ENCODE peak calls at places on chromosomes 5 and 9, in five cellular contexts. C is astrocyte; N is DND-41; S is CD4-positive, alpha-beta memory T cell; D is stomach. T is an unnamed sample. For H3K4me1, the result is how much of the 10 kb centered on the place peaks cover.

GRCh38 chr5:146020100-146020499 is 83.7 kb downstream of the SH3RF2 start:
- DNase-seq in C (no peak), N (no peak), S (no peak), D (no peak), T (no peak)

GRCh38 chr5:91272858-91273257 is 110.3 kb downstream of the ARRDC3 start:
- DNase-seq in C (peak), N (no peak), S (no peak), D (no peak), T (no peak)

GRCh38 chr9:130285271-130285670 is 19.7 kb downstream of the HMCN2 start:
- DNase-seq in C (no peak), N (no peak), S (no peak), D (no peak), T (no peak)

GRCh38 chr9:18785604-18786003 is 247.4 kb downstream of the SAXO1 start:
- DNase-seq in C (no peak), N (no peak), S (no peak), D (no peak), T (no peak)

GRCh38 chr5:65191554-65192126 is 290.1 kb downstream of the ADAMTS6 start:
- DNase-seq in C (peak), N (no peak), S (no peak), D (no peak), T (no peak)

GRCh38 chr9:13569706-13570423 is 290.4 kb upstream of the MPDZ start:
- DNase-seq in C (peak), N (no peak), S (no peak), D (no peak), T (no peak)

GRCh38 chr5:139137703-139138102 is 60.5 kb downstream of the SIL1 start:
- DNase-seq in C (peak), N (no peak), S (no peak), D (peak), T (no peak)

GRCh38 chr5:79640571-79641055 is 28.4 kb downstream of the TENT2 start:
- DNase-seq in C (peak), N (no peak), S (no peak), D (no peak), T (no peak)

GRCh38 chr9:97470076-97470475 is 31.4 kb upstream of the TMOD1 start:
- DNase-seq in C (no peak), N (no peak), S (no peak), D (no peak), T (no peak)

GRCh38 chr5:92678576-92679105 is 902.4 kb downstream of the NR2F1-AS1 start:
- DNase-seq in C (no peak), N (no peak), S (no peak), D (no peak), T (no peak)

GRCh38 chr5:141560141-141560540 is 58.7 kb downstream of the DIAPH1 start:
- DNase-seq in C (peak), N (no peak), S (no peak), D (no peak), T (no peak)

GRCh38 chr9:33750307-33750838 is 45.0 kb upstream of the PRSS3 start:
- DNase-seq in C (no peak), N (no peak), S (no peak), D (peak), T (no peak)

GRCh38 chr9:2496160-2496559 is 125.4 kb upstream of the VLDLR start:
- DNase-seq in C (no peak), N (no peak), S (no peak), D (no peak), T (no peak)

GRCh38 chr5:3325206-3325605 is 270.4 kb upstream of the IRX1 start:
- DNase-seq in C (peak), N (no peak), S (no peak), D (no peak), T (peak)

GRCh38 chr5:124745367-124746251 is 830 bp downstream of the ZNF608 start:
- DNase-seq in C (peak), N (no peak), S (no peak), D (no peak), T (no peak)

GRCh38 chr9:650362-650761 is 191.1 kb upstream of the DMRT1 start:
- DNase-seq in C (no peak), N (peak), S (no peak), D (no peak), T (no peak)

GRCh38 chr5:102911973-102912372 is 156.9 kb downstream of the PAM start:
- DNase-seq in C (peak), N (no peak), S (no peak), D (no peak), T (no peak)

GRCh38 chr5:18546570-18546969 is 912.3 kb downstream of the TAF11L14 start:
- DNase-seq in C (no peak), N (no peak), S (no peak), D (no peak), T (no peak)

GRCh38 chr9:122095010-122095767 is 2.1 kb upstream of the TTLL11 start:
- DNase-seq in C (no peak), N (peak), S (peak), D (peak), T (peak)

GRCh38 chr9:124511891-124512805 is 4.9 kb upstream of the NR5A1 start:
- DNase-seq in C (no peak), N (no peak), S (no peak), D (no peak), T (no peak)

GRCh38 chr9:6896562-6896961 is 138.8 kb downstream of the KDM4C start:
- DNase-seq in C (no peak), N (no peak), S (no peak), D (no peak), T (no peak)

GRCh38 chr5:9104576-9105339 is 441.1 kb downstream of the SEMA5A start:
- DNase-seq in C (peak), N (no peak), S (no peak), D (no peak), T (no peak)

GRCh38 chr5:180070726-180071417 is 687 bp downstream of the RNF130 start:
- DNase-seq in C (peak), N (no peak), S (peak), D (peak), T (no peak)

GRCh38 chr5:150503977-150504620 is 3.8 kb upstream of the NDST1 start:
- DNase-seq in C (no peak), N (no peak), S (no peak), D (peak), T (no peak)

GRCh38 chr5:166068547-166069335 is 2222.7 kb upstream of the WWC1 start:
- DNase-seq in C (no peak), N (no peak), S (no peak), D (no peak), T (no peak)

GRCh38 chr9:79768199-79768598 is 196.4 kb downstream of the TLE4 start:
- DNase-seq in C (no peak), N (no peak), S (no peak), D (no peak), T (no peak)

GRCh38 chr5:86983208-86983607 is 284.5 kb upstream of the RASA1 start:
- DNase-seq in C (no peak), N (no peak), S (no peak), D (no peak), T (no peak)

GRCh38 chr5:127959152-127959764 is 124.3 kb upstream of the SLC12A2 start:
- DNase-seq in C (peak), N (peak), S (no peak), D (peak), T (no peak)

GRCh38 chr9:136143215-136144001 is 24.7 kb upstream of the TMEM250 start:
- DNase-seq in C (no peak), N (peak), S (no peak), D (no peak), T (no peak)

GRCh38 chr5:153456993-153457392 is 33.5 kb upstream of the GRIA1 start:
- DNase-seq in C (no peak), N (no peak), S (no peak), D (no peak), T (no peak)

GRCh38 chr5:33311893-33312292 is 128.9 kb upstream of the TARS1 start:
- DNase-seq in C (peak), N (no peak), S (no peak), D (no peak), T (no peak)

GRCh38 chr5:141714542-141715303 is 32.7 kb upstream of the ARAP3 start:
- DNase-seq in C (no peak), N (no peak), S (no peak), D (no peak), T (no peak)

GRCh38 chr5:169717298-169717697 is 80.2 kb downstream of the DOCK2 start:
- DNase-seq in C (no peak), N (no peak), S (no peak), D (no peak), T (no peak)

DNA sequence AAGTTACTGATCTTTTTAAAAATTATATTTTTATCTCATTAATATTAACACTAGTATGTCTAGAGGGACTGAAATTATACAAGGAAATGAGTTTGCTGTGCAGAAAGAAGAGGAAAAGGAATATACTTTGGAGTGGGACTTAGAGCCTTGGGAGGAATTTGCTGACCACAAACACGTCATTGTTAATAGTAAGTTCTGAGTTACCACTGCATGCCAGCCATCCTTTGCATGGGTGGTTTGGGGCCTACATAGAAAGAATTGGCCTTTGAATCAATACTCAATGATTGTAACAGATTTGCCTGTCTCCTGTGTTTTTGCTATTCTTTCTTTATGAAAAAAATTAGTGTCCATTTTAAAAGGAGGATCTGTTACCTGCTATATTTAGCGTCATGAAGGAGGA is 232.6 kb upstream of the TNC start:
- DNase-seq in C (no peak), N (no peak), S (no peak), D (no peak), T (no peak)
- H3K27ac ChIP-seq in C (no peak), N (no peak), S (no peak), D (no peak), T (no peak)

GRCh38 chr9:37026936-37027581 is 7.0 kb downstream of the PAX5 start:
- DNase-seq in C (no peak), N (no peak), S (no peak), D (no peak), T (no peak)
- H3K4me3 ChIP-seq in C (no peak), N (no peak), S (no peak), D (peak), T (no peak)

GRCh38 chr5:122182491-122182921 is 53.2 kb downstream of the ZNF474 start:
- DNase-seq in C (peak), N (no peak), S (no peak), D (peak), T (no peak)

GRCh38 chr5:122180863-122181519 is 51.6 kb downstream of the ZNF474 start:
- DNase-seq in C (peak), N (no peak), S (no peak), D (no peak), T (no peak)

GRCh38 chr5:122177162-122177561 is 47.8 kb downstream of the ZNF474 start:
- DNase-seq in C (no peak), N (no peak), S (no peak), D (no peak), T (no peak)

GRCh38 chr5:122183098-122183794 is 53.9 kb downstream of the ZNF474 start:
- DNase-seq in C (peak), N (no peak), S (no peak), D (peak), T (no peak)

DNA sequence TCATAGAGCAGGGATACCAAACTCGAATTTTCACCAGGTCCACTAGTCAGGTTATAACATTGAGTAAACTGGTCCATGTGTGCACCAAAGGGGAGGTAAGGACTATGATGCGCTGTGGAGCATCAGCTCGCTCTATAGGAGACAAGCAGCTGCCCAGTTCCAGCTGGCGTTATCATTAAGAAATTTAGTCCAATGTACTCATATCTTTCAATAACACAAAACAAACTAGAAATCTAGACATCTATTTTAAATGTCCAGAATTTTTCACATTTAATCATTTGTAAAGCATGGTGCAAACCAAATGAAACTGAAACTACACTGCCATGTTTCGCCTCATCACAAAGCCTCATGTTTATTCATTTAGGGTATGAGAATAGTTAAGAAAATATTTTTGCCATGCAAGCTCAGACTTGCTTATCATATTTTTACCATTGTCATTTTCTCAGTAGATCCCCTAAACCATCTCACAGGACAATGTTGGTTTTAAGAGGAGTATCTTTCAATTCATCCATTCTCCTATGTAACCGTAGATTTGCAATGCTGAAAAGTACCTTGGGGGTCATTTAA is 50.9 kb downstream of the ZNF474 start:
- DNase-seq in C (no peak), N (no peak), S (no peak), D (no peak), T (no peak)
- H3K4me1 ChIP-seq in C (under half), N (under half), S (under half), D (under half), T (under half)

GRCh38 chr5:134438641-134439621 is 27.2 kb upstream of the CDKN2AIPNL start:
- DNase-seq in C (peak), N (no peak), S (no peak), D (peak), T (no peak)

GRCh38 chr5:134436523-134437339 is 25.1 kb upstream of the CDKN2AIPNL start:
- DNase-seq in C (peak), N (no peak), S (peak), D (peak), T (peak)

GRCh38 chr5:134438268-134438622 is 26.6 kb upstream of the CDKN2AIPNL start:
- DNase-seq in C (peak), N (no peak), S (no peak), D (no peak), T (no peak)

GRCh38 chr5:134435525-134435924 is 23.8 kb upstream of the CDKN2AIPNL start:
- DNase-seq in C (peak), N (no peak), S (no peak), D (no peak), T (no peak)

GRCh38 chr5:134437340-134438267 is 25.9 kb upstream of the CDKN2AIPNL start:
- DNase-seq in C (peak), N (no peak), S (no peak), D (no peak), T (no peak)
- H3K27ac ChIP-seq in C (peak), N (no peak), S (peak), D (no peak), T (peak)

GRCh38 chr5:109701779-109702178 is 12.1 kb downstream of the MAN2A1 start:
- DNase-seq in C (no peak), N (no peak), S (no peak), D (no peak), T (no peak)

GRCh38 chr5:109704255-109704952 is 14.7 kb downstream of the MAN2A1 start:
- DNase-seq in C (peak), N (no peak), S (no peak), D (no peak), T (no peak)

GRCh38 chr5:109701252-109701651 is 11.5 kb downstream of the MAN2A1 start:
- DNase-seq in C (no peak), N (no peak), S (no peak), D (no peak), T (no peak)

GRCh38 chr5:109703827-109704226 is 14.1 kb downstream of the MAN2A1 start:
- DNase-seq in C (peak), N (no peak), S (no peak), D (no peak), T (no peak)

GRCh38 chr5:109703165-109703564 is 13.4 kb downstream of the MAN2A1 start:
- DNase-seq in C (no peak), N (no peak), S (no peak), D (no peak), T (no peak)
- H3K4me3 ChIP-seq in C (no peak), N (no peak), S (no peak), D (no peak), T (peak)

GRCh38 chr9:37967681-37968080 is 63.8 kb upstream of the SLC25A51 start:
- DNase-seq in C (no peak), N (no peak), S (no peak), D (no peak), T (no peak)
- H3K4me1 ChIP-seq in C (half or more), N (under half), S (under half), D (half or more), T (under half)